ENCODE peak calls at places on chromosomes 6 and 20, in four cellular contexts. One of them, this sample, is unnamed.

GRCh38 chr6:108080010-108080780 is 5.7 kb upstream of the OSTM1 start:
- DNase-seq in K562: no peak
- DNase-seq in HepG2: no peak
- DNase-seq in HCT116: no peak
- DNase-seq in this sample: no peak

GRCh38 chr6:2768696-2769095 is 3.5 kb downstream of the WRNIP1 start:
- DNase-seq in K562: no peak
- DNase-seq in HepG2: no peak
- DNase-seq in HCT116: no peak
- DNase-seq in this sample: no peak

GRCh38 chr20:3927486-3928291 is 38.5 kb downstream of the PANK2 start:
- DNase-seq in K562: peak; percentile 18
- DNase-seq in HepG2: no peak
- DNase-seq in HCT116: no peak
- DNase-seq in this sample: no peak

GRCh38 chr6:112502348-112503130 is 155.4 kb downstream of the RFPL4B start:
- DNase-seq in K562: no peak
- DNase-seq in HepG2: no peak
- DNase-seq in HCT116: no peak
- DNase-seq in this sample: peak; percentile 12

GRCh38 chr6:36050947-36051710 is 23.5 kb downstream of the MAPK14 start:
- DNase-seq in K562: no peak
- DNase-seq in HepG2: no peak
- DNase-seq in HCT116: no peak
- DNase-seq in this sample: no peak

GRCh38 chr20:10708342-10709185 is 34.8 kb upstream of the JAG1 start:
- DNase-seq in K562: no peak
- DNase-seq in HepG2: peak; percentile 99
- DNase-seq in HCT116: no peak
- DNase-seq in this sample: no peak

GRCh38 chr6:94680672-94681212 is 896.6 kb upstream of the MANEA start:
- DNase-seq in K562: no peak
- DNase-seq in HepG2: no peak
- DNase-seq in HCT116: no peak
- DNase-seq in this sample: no peak

GRCh38 chr6:89597988-89598387 is 40.6 kb downstream of the LYRM2 start:
- DNase-seq in K562: no peak
- DNase-seq in HepG2: peak; percentile 64
- DNase-seq in HCT116: no peak
- DNase-seq in this sample: peak; percentile 81

GRCh38 chr6:138287144-138287955 is 69.1 kb upstream of the PBOV1 start:
- DNase-seq in K562: peak; percentile 60
- DNase-seq in HepG2: peak; percentile 58
- DNase-seq in HCT116: peak; percentile 38
- DNase-seq in this sample: peak; percentile 21

GRCh38 chr20:10454135-10454750 is 19.1 kb downstream of the SLX4IP start:
- DNase-seq in K562: no peak
- DNase-seq in HepG2: no peak
- DNase-seq in HCT116: no peak
- DNase-seq in this sample: no peak

GRCh38 chr6:13397359-13398080 is 69.2 kb upstream of the TBC1D7 start:
- DNase-seq in K562: no peak
- DNase-seq in HepG2: no peak
- DNase-seq in HCT116: no peak
- DNase-seq in this sample: no peak

GRCh38 chr6:79869600-79870084 is 77.7 kb downstream of the ELOVL4 start:
- DNase-seq in K562: peak; percentile 86
- DNase-seq in HepG2: peak; percentile 53
- DNase-seq in HCT116: peak; percentile 67
- DNase-seq in this sample: peak; percentile 35

GRCh38 chr6:35500782-35501181 is 3.9 kb upstream of the TEAD3 start:
- DNase-seq in K562: no peak
- DNase-seq in HepG2: peak; percentile 34
- DNase-seq in HCT116: no peak
- DNase-seq in this sample: no peak

GRCh38 chr20:3135507-3136070 is 24.1 kb downstream of the FASTKD5 start:
- DNase-seq in K562: no peak
- DNase-seq in HepG2: no peak
- DNase-seq in HCT116: no peak
- DNase-seq in this sample: no peak

DNA sequence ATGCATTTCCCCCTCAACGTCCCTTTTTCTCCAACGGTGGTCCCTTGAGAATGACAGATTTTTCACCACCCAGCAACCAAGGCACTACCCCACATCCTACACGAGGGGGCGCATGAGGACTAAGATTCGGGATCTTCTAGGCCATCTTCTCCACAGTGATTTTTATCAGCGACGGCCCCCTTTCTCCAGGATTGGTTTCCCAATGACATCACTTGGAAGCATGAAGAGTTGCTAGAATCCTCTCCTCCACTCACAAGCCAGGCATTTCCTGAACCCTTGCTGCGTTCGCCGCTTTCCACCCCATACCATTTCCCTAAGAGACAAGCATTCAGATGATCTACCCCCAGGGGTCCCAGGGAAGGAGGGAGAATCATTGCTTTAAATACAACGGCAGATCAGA is 252.0 kb downstream of the HIVEP2 start:
- DNase-seq in K562: peak; percentile 69
- DNase-seq in HepG2: peak; percentile 62
- DNase-seq in HCT116: peak; percentile 41
- DNase-seq in this sample: no peak
- TF ChIP-seq JUND in K562: no peak
- TF ChIP-seq JUND in HepG2: no peak
- TF ChIP-seq JUND in HCT116: no peak
- TF ChIP-seq JUND in this sample: no peak

DNA sequence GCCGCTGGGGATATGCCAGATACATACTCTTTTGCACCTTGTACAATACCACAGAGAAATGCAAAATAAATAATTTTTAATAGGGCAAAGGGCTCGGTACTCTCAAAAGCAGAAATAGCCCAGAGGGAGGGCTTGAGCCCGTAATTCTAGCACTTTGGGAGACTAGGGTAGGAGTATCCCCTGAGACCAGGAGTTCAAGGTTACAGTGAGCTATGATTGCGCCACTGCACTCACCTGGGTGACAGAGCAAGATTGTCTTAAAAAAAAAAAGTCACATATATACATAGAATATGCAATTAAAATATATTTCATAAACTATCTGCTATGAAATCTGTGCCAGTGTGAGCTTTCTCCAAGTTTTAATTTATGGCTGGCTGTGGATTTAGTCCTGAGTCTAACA is 818 bp upstream of the TRMT11 start:
- DNase-seq in K562: no peak
- DNase-seq in HepG2: peak; percentile 21
- DNase-seq in HCT116: no peak
- DNase-seq in this sample: no peak
- TF ChIP-seq JUND in K562: no peak
- TF ChIP-seq JUND in HepG2: no peak
- TF ChIP-seq JUND in HCT116: no peak
- TF ChIP-seq JUND in this sample: no peak

GRCh38 chr6:135126034-135126433 is 55.1 kb upstream of the MYB start:
- DNase-seq in K562: no peak
- DNase-seq in HepG2: no peak
- DNase-seq in HCT116: no peak
- DNase-seq in this sample: no peak

GRCh38 chr6:135129139-135129867 is 51.8 kb upstream of the MYB start:
- DNase-seq in K562: no peak
- DNase-seq in HepG2: no peak
- DNase-seq in HCT116: no peak
- DNase-seq in this sample: no peak

DNA sequence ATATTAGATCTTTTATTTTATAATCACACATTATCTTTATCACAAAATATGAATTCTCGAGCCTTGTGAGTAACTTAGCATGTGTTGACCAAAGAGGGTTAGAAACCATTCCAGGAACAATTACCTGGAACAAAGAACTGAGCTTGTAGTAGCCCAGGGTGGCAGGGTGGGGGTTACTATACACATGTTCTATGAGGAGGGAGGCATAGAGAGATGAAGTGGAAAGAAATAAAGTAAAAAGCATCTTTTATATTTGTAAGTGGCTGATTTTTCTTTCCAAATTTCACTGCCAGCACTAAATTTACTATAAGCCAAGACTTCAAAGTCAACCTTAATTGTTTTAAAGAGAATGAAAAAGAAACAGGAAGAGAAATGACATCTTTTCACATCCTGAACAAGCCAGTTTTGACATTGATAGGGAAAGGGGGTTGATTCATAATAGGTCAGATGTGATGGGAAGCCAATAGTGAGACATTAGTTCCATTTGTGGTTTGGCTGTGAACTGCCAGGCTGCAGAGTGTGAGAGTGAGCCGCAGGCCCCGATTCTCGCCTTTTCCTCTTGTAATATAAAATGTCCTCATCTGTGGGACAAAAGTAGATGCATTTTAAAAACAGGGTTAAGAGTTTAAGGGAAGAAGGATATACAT is 52.7 kb upstream of the MYB start:
- DNase-seq in K562: no peak
- DNase-seq in HepG2: no peak
- DNase-seq in HCT116: no peak
- DNase-seq in this sample: no peak
- TF ChIP-seq JUND in K562: no peak
- TF ChIP-seq JUND in HepG2: no peak
- TF ChIP-seq JUND in HCT116: no peak
- TF ChIP-seq JUND in this sample: no peak

DNA sequence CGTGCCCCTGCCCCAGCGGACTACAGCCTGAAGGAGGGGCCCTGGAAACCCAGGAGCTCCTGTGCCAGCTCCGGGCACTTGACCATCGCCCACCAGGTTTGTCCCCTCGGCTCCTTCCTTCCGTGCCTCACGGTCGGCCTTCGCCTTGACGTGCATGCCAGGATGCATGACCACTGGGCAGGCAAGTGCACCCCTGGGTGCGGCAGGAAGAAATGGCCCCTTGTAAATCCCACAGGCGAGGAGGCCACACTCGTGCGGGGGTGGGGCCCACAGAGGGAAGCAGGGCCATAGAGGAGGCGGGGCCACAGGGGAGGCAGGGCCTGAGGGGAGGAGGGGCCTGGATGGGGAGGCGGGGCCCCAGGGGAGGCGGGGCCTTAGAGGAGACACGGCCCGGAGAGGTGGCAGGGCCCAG is 81.7 kb downstream of the YTHDF1 start:
- DNase-seq in K562: peak; percentile 52
- DNase-seq in HepG2: no peak
- DNase-seq in HCT116: no peak
- DNase-seq in this sample: peak; percentile 60
- TF ChIP-seq JUND in K562: no peak
- TF ChIP-seq JUND in HepG2: no peak
- TF ChIP-seq JUND in HCT116: no peak
- TF ChIP-seq JUND in this sample: no peak